ENCODE peak calls at places on chromosome X, in four cellular contexts. I, O, F and R are unnamed samples. For H3K9me3, the result is how much of the 10 kb centered on the place peaks cover.

GRCh38 chrX:39479856-39480255 is 617.9 kb downstream of the BCOR start:
- DNase-seq in F (no peak), I (no peak), O (no peak), R (no peak)

GRCh38 chrX:1658083-1658463 is 43.2 kb downstream of the ASMT start:
- DNase-seq in F (peak), I (no peak), O (no peak), R (peak)

GRCh38 chrX:54484666-54485065 is 11.4 kb downstream of the FGD1 start:
- DNase-seq in O (peak), I (no peak), F (no peak), R (no peak)

GRCh38 chrX:67721321-67721720 is 177.5 kb downstream of the AR start:
- DNase-seq in I (no peak), O (no peak), F (no peak), R (no peak)

GRCh38 chrX:133448512-133449076 is 33.3 kb upstream of the GPC4 start:
- DNase-seq in I (no peak), O (no peak), F (no peak), R (no peak)

GRCh38 chrX:18871161-18871880 is 112.6 kb downstream of the PHKA2 start:
- DNase-seq in F (no peak), O (no peak), I (no peak), R (no peak)

GRCh38 chrX:291411-291901 is 10.3 kb downstream of the PLCXD1 start:
- DNase-seq in O (no peak), F (no peak), I (no peak), R (no peak)

GRCh38 chrX:51922561-51922960 is 29.1 kb downstream of the MAGED1 start:
- DNase-seq in F (no peak), O (no peak), I (no peak), R (no peak)

GRCh38 chrX:153685179-153685536 is 2.6 kb upstream of the SLC6A8 start:
- DNase-seq in O (no peak), I (no peak), F (no peak), R (no peak)
- H3K27ac ChIP-seq in O (no peak), I (no peak), F (no peak), R (no peak)

GRCh38 chrX:17375361-17375630 is 296 bp downstream of the NHS start:
- DNase-seq in F (no peak), I (no peak), O (no peak), R (no peak)

GRCh38 chrX:17373337-17373736 is 1.7 kb upstream of the NHS start:
- DNase-seq in I (no peak), F (no peak), O (peak), R (no peak)

GRCh38 chrX:17374619-17375360 is at the start of gene NHS:
- DNase-seq in I (no peak), O (peak), F (no peak), R (no peak)

GRCh38 chrX:17369294-17369693 is 5.7 kb upstream of the NHS start:
- DNase-seq in O (no peak), F (no peak), I (no peak), R (no peak)

GRCh38 chrX:17372052-17372451 is 2.9 kb upstream of the NHS start:
- DNase-seq in F (no peak), I (no peak), O (no peak), R (no peak)
- H3K4me3 ChIP-seq in F (no peak), I (no peak), O (no peak), R (no peak)

GRCh38 chrX:119673336-119673735 is 19.6 kb downstream of the SEPTIN6 start:
- DNase-seq in O (no peak), I (no peak), F (no peak), R (no peak)
- H3K9me3 ChIP-seq in O (under half), I (under half), F (under half), R (under half)

DNA sequence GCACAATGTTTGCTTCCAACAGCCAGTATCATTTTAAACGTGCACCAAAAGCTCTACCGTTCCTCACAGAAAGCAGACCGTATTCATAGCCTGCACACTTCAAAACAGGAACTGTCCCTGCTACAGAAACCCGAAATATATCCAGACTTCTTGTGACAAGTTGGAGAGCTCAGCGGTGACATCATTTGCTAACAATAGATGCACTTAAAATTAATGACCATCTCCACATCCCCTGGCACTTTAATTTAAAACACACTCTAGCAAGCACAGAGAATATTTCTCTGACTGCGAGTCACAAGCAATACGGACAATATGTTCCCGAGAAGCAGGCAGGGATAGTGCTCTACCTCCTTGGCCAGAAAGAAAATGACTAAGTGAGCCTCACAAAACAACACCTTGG is 2.5 kb downstream of the NYX start:
- DNase-seq in F (no peak), O (no peak), I (no peak), R (no peak)
- H3K27ac ChIP-seq in F (no peak), O (peak), I (no peak), R (no peak)

DNA sequence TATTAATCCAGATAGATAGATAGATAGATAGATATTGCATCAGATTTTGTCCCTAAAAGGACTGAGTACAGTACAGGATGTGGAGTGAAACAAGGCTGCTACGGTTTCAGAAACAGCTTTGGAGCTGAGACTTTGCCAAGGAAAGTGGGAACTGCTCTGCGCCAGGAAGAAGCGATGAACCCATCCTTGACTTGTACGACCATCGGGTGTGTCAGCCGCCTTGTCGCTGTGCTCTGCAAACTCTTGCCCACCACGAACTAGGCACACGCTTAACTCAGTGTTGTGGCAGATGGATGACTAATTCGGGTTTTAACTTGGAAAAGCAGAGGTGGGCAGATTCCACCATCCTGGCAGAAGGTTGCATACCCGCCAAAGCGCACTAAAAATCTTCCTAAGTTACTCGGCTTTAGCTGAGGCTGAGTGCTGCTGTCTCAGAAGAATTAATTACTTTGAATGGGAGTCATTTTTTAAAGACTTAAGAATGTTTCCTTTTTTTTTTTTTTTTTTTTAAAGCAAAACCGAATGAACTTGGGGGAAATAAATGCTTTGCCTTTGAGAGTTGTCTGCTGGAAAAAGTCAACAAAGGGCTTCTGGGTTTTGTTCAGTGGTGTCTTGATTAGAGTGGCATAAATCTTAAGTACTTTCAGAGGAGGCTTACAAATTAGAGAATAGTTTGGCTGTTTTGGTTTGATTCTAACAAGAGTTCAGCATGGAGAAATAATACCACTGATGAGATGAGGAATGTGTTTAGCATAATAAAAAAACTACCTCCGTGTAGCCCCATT is 69.5 kb downstream of the SHROOM2 start:
- DNase-seq in I (no peak), F (no peak), O (no peak), R (no peak)
- H3K4me3 ChIP-seq in I (no peak), F (no peak), O (no peak), R (no peak)

DNA sequence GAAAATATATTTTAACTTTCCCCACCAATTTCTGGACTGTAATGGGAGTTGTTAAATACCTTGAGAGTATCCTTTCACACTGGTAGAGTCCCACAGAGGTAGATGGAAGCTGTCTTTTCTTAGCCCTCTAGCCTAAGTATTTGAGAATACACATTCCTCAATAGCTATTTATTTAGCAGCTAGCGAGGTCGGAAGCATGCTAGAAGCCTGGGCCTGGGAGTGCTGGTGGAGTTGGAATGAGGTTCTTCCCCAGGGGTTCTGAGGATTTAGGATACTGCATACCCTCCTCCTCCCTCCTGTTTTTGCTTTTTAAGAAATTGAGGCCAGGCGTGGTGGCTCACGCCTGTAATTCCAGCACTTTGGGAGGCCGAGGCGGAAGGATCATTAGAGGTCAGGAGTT is 999 bp upstream of the KLHL15 start:
- DNase-seq in F (no peak), O (no peak), I (no peak), R (no peak)
- H3K9me3 ChIP-seq in F (under half), O (under half), I (under half), R (under half)

DNA sequence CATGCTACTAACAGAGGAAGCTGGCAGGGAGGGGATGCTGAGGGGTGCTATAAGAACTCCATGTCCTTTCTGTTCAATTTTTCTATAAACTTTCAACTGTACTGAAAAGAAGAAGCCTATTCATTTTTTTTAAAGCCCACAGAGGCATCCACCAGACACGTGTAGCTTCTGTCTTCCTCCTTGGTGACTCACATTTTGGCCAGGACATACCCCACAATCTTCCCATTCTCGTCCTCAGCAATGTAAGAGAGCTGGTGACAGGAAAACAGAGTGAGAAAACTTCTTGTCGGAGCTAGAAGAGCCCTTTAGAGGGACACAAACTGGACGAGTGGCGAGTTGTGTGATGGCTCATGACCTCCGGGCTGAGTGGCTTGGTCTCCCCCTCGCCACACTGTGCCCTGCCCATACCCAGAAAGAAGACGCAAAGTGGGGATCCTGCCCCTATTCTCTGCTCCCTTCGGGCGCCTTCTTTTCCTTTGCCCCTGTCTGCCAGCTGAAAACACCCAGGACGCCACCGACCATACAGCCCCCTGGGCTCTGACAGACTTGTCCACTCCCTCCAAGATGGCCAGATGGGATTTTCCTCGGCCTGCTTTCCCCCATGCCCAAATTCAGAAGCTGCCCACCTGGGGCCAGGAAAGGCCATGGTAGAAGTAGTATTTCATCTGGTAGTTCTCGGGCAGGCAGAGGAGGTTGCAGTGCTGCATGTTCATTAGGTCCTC is 925 bp downstream of the NAA10 start:
- DNase-seq in I (no peak), F (no peak), O (no peak), R (no peak)
- H3K27ac ChIP-seq in I (peak), F (no peak), O (peak), R (peak)